ENCODE peak calls at places on chromosomes 1 and 21, in eight cellular contexts. U, X, W, P, E, O, Y and K are unnamed samples.
A peak's percentile ranks its signal among the peaks of the same experiment; 100 is the strongest.

GRCh38 chr1:200415693-200416593 is 6.1 kb upstream of the ZNF281 start:
- DNase-seq in U (no peak), E (no peak), Y (no peak), P (peak; percentile 100), W (peak; percentile 82), O (no peak), X (peak; percentile 40), K (peak; percentile 94)

GRCh38 chr1:211524521-211524920 is 32.6 kb upstream of the RD3 start:
- DNase-seq in W (no peak), Y (no peak), E (no peak), P (no peak), O (no peak), X (no peak), U (no peak), K (no peak)

GRCh38 chr1:3336641-3337621 is 117.5 kb upstream of the ARHGEF16 start:
- DNase-seq in X (no peak), Y (no peak), W (no peak), E (no peak), O (no peak), U (no peak), P (peak; percentile 52), K (no peak)

GRCh38 chr1:234760303-234760723 is 150.3 kb upstream of the IRF2BP2 start:
- DNase-seq in U (no peak), E (no peak), O (peak; percentile 88), P (no peak), X (no peak), W (no peak), Y (no peak), K (no peak)

GRCh38 chr1:235014756-235015155 is 113.9 kb downstream of the TOMM20 start:
- DNase-seq in W (no peak), O (no peak), U (no peak), E (no peak), X (no peak), Y (no peak), P (no peak), K (no peak)

GRCh38 chr1:207407655-207408256 is 46.4 kb upstream of the CR2 start:
- DNase-seq in O (no peak), E (no peak), P (peak; percentile 27), Y (no peak), U (no peak), X (no peak), W (no peak), K (peak; percentile 67)

GRCh38 chr1:8431028-8431427 is 113.1 kb downstream of the SLC45A1 start:
- DNase-seq in E (peak; percentile 86), X (no peak), U (no peak), P (no peak), Y (no peak), O (peak; percentile 57), W (no peak), K (no peak)

GRCh38 chr1:236638935-236639334 is 34.6 kb upstream of the HEATR1 start:
- DNase-seq in E (no peak), P (no peak), O (no peak), W (no peak), Y (no peak), X (no peak), U (no peak), K (no peak)

GRCh38 chr1:214808845-214809460 is 206.0 kb downstream of the CENPF start:
- DNase-seq in O (peak; percentile 64), U (peak; percentile 50), Y (no peak), E (no peak), W (peak; percentile 22), P (peak; percentile 85), X (no peak), K (peak; percentile 64)

GRCh38 chr1:24972257-24973242 is 42.5 kb upstream of the RUNX3 start:
- DNase-seq in W (no peak), U (no peak), E (no peak), O (no peak), Y (no peak), X (no peak), P (no peak), K (no peak)

GRCh38 chr1:210244746-210245367 is 12.3 kb downstream of the SERTAD4 start:
- DNase-seq in W (no peak), O (no peak), E (no peak), P (no peak), X (no peak), Y (no peak), U (no peak), K (peak; percentile 75)

GRCh38 chr1:14826172-14826636 is 227.7 kb downstream of the KAZN start:
- DNase-seq in Y (peak; percentile 27), P (peak; percentile 5), W (no peak), O (no peak), X (no peak), U (no peak), E (no peak), K (peak; percentile 93)

GRCh38 chr1:43363283-43363934 is 4.4 kb downstream of the ELOVL1 start:
- DNase-seq in Y (no peak), E (peak; percentile 8), W (no peak), X (no peak), U (no peak), P (no peak), O (no peak), K (no peak)

GRCh38 chr1:107477233-107477632 is 336.4 kb downstream of the NTNG1 start:
- DNase-seq in P (no peak), W (no peak), U (no peak), O (peak; percentile 57), Y (no peak), X (no peak), E (peak; percentile 11), K (no peak)

GRCh38 chr1:9294440-9294773 is 1.7 kb downstream of the SPSB1 start:
- DNase-seq in U (no peak), Y (no peak), P (peak; percentile 91), W (no peak), O (no peak), E (peak; percentile 38), X (no peak), K (peak; percentile 92)

GRCh38 chr1:12078938-12079861 is 16.1 kb downstream of the TNFRSF8 start:
- DNase-seq in E (peak; percentile 70), Y (peak; percentile 74), X (peak; percentile 64), O (peak; percentile 92), P (peak; percentile 59), W (peak; percentile 27), U (peak; percentile 75), K (peak; percentile 75)

GRCh38 chr1:94792473-94792875 is 27.7 kb upstream of the SLC44A3 start:
- DNase-seq in W (no peak), P (peak; percentile 72), E (peak; percentile 75), X (peak; percentile 41), Y (no peak), O (no peak), U (no peak), K (peak; percentile 88)

GRCh38 chr1:209831615-209832014 is 3.8 kb downstream of the UTP25 start:
- DNase-seq in U (no peak), Y (no peak), X (no peak), O (no peak), W (no peak), P (peak; percentile 62), E (no peak), K (peak; percentile 85)

GRCh38 chr1:27992271-27992670 is 32.5 kb downstream of the XKR8 start:
- DNase-seq in X (no peak), O (no peak), W (no peak), P (no peak), E (peak; percentile 9), U (no peak), Y (no peak), K (no peak)

GRCh38 chr21:35603471-35603870 is 456.9 kb downstream of the SETD4 start:
- DNase-seq in U (no peak), X (no peak), E (no peak), W (no peak), O (peak; percentile 67), P (no peak), Y (no peak), K (no peak)

GRCh38 chr1:206502813-206503212 is 4.5 kb upstream of the RASSF5 start:
- DNase-seq in E (no peak), O (no peak), U (no peak), X (no peak), P (no peak), Y (no peak), W (no peak), K (peak; percentile 40)

GRCh38 chr1:161962094-161962887 is 61.4 kb downstream of the OLFML2B start:
- DNase-seq in U (no peak), Y (no peak), E (no peak), O (no peak), W (peak; percentile 7), P (peak; percentile 81), X (peak; percentile 36), K (peak; percentile 89)

GRCh38 chr1:61659061-61659460 is 65.9 kb downstream of the TM2D1 start:
- DNase-seq in Y (no peak), E (no peak), P (peak; percentile 44), O (peak; percentile 43), U (no peak), W (no peak), X (no peak), K (no peak)

DNA sequence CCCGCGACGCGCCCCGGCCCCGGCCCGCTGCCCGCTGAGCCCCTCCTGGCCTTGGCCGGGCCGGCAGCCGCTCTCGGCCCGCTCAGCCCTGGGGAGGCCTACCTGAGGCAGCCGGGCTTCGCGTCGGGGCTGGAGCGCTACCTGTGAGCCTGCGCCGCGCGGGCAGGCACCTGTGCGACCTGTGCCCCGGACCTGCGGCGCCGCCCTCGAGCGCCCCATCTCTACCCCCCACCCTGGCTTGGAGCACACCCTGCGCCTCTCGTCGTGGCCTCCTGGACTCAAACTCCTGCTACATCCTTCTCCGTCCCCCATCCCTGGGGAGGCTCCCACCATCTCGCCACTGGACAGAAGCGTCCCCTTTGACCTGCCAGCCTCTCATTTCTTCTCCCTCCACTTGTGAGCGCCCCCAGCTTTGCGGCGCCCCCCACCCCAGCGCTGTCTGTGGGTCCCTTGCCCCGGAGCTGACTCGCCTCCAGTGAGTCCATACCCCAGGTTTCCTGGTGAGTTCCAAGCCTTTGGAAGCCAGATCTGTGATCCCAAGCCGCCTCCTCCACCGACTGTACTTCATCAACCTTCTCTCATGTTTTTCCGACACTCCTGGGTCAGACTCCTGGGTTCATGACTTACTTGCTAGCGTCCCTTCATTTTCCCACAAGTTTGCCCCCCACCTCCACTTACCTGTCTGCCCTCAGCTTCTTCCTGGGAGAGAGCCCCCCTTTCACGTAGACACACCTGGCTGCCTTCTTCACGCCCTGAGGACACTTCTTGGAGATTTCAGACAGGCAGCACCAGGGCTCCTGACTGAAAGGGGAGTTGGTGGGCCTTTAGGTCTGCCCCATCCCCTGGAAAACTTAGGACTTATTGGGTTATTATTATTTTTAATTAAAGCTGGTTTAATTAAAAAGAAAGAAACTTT is 1.3 kb downstream of the FOXE3 start:
- DNase-seq in X (no peak), W (no peak), P (no peak), O (peak; percentile 57), Y (no peak), U (no peak), E (no peak), K (no peak)
- H3K4me2 ChIP-seq in X (no peak overlapping the region), W (no peak overlapping the region), P (no peak overlapping the region), O (peak overlapping the region; percentile 72), Y (no peak overlapping the region), U (peak overlapping the region; percentile 77), E (no peak overlapping the region), K (no peak overlapping the region)

GRCh38 chr1:159780583-159781582 is at the start of gene DUSP23:
- DNase-seq in P (peak; percentile 95), E (peak; percentile 49), U (peak; percentile 97), O (peak; percentile 97), Y (peak; percentile 98), W (peak; percentile 96), X (peak; percentile 100), K (peak; percentile 99)
- TF ChIP-seq EZH2phosphoT487 in P (no peak), E (no peak), U (no peak), O (no peak), Y (no peak), W (no peak), X (no peak), K (no peak)

GRCh38 chr1:167066333-167067122 is 23.6 kb downstream of the GPA33 start:
- DNase-seq in O (peak; percentile 85), Y (peak; percentile 91), P (peak; percentile 87), U (peak; percentile 81), E (peak; percentile 73), X (peak; percentile 75), W (peak; percentile 35), K (peak; percentile 66)
- H3K4me3 ChIP-seq in O (peak overlapping the region; percentile 53), Y (peak overlapping the region; percentile 30), P (peak overlapping the region; percentile 64), U (peak overlapping the region; percentile 15), E (peak overlapping the region; percentile 44), X (peak overlapping the region; percentile 51), W (no peak overlapping the region), K (peak overlapping the region; percentile 52)

GRCh38 chr1:32886012-32886827 is at the start of gene HPCA:
- DNase-seq in X (peak; percentile 28), O (peak; percentile 93), U (peak; percentile 96), E (no peak), P (peak; percentile 51), Y (peak; percentile 76), W (no peak), K (peak; percentile 81)
- H3K4me2 ChIP-seq in X (no peak within 1 kb of the TSS), O (peak within 1 kb of the TSS; percentile 74), U (peak within 1 kb of the TSS; percentile 78), E (no peak within 1 kb of the TSS), P (no peak within 1 kb of the TSS), Y (peak within 1 kb of the TSS; percentile 67), W (no peak within 1 kb of the TSS), K (no peak within 1 kb of the TSS)